ENCODE peak calls at places on chromosomes 2 and 18, in eight cellular contexts. L is H1, Z is HepG2, X is GM23338, J is HCT116, H is K562, O is endothelial cell of umbilical vein, P is GM12878. E is an unnamed sample.

GRCh38 chr18:36544036-36544725 is 246.7 kb downstream of the FHOD3 start:
- DNase-seq in L (no peak), Z (no peak), X (no peak), J (no peak), H (no peak), O (no peak), P (no peak), E (no peak)

GRCh38 chr2:43129254-43129653 is 97.2 kb downstream of the ZFP36L2 start:
- DNase-seq in L (no peak), Z (no peak), X (no peak), J (no peak), H (no peak), O (no peak), P (no peak), E (no peak)

GRCh38 chr2:55761526-55761925 is 67.9 kb upstream of the PNPT1 start:
- DNase-seq in L (no peak), Z (no peak), X (no peak), J (no peak), H (no peak), O (peak), P (no peak), E (no peak)

GRCh38 chr18:70296289-70296688 is 7.4 kb downstream of the SOCS6 start:
- DNase-seq in L (no peak), Z (peak), X (no peak), J (no peak), H (peak), O (peak), P (no peak), E (no peak)

GRCh38 chr2:239519081-239519920 is 118.5 kb upstream of the HDAC4 start:
- DNase-seq in L (no peak), Z (no peak), X (no peak), J (no peak), H (no peak), O (no peak), P (no peak), E (no peak)

GRCh38 chr2:2577366-2577765 is 246.3 kb upstream of the MYT1L start:
- DNase-seq in L (no peak), Z (no peak), X (no peak), J (no peak), H (no peak), O (no peak), P (no peak), E (no peak)

GRCh38 chr2:29068513-29068912 is 5.8 kb downstream of the PCARE start:
- DNase-seq in L (no peak), Z (no peak), X (no peak), J (no peak), H (no peak), O (no peak), P (no peak), E (no peak)

GRCh38 chr2:180130403-180130802 is 123.3 kb upstream of the CWC22 start:
- DNase-seq in L (no peak), Z (no peak), X (no peak), J (no peak), H (no peak), O (no peak), P (no peak), E (no peak)

GRCh38 chr18:36536426-36536825 is 238.9 kb downstream of the FHOD3 start:
- DNase-seq in L (no peak), Z (no peak), X (no peak), J (no peak), H (no peak), O (no peak), P (no peak), E (no peak)

GRCh38 chr2:238914648-238915015 is 66.7 kb downstream of the TWIST2 start:
- DNase-seq in L (no peak), Z (no peak), X (no peak), J (no peak), H (no peak), O (no peak), P (no peak), E (no peak)

GRCh38 chr2:20447437-20448245 is 767 bp downstream of the RHOB start:
- DNase-seq in L (no peak), Z (no peak), X (peak), J (no peak), H (no peak), O (peak), P (no peak), E (no peak)

GRCh38 chr2:58107803-58108710 is 61.5 kb downstream of the VRK2 start:
- DNase-seq in L (no peak), Z (no peak), X (peak), J (peak), H (no peak), O (peak), P (no peak), E (no peak)

GRCh38 chr2:37711831-37712230 is 40.4 kb upstream of the CDC42EP3 start:
- DNase-seq in L (no peak), Z (no peak), X (no peak), J (no peak), H (no peak), O (no peak), P (no peak), E (no peak)

GRCh38 chr2:174335605-174336402 is 1.1 kb downstream of the SP9 start:
- DNase-seq in L (no peak), Z (no peak), X (peak), J (no peak), H (peak), O (peak), P (no peak), E (no peak)

GRCh38 chr2:220166616-220167015 is 539.2 kb downstream of the SLC4A3 start:
- DNase-seq in L (no peak), Z (no peak), X (no peak), J (no peak), H (no peak), O (no peak), P (no peak), E (no peak)

GRCh38 chr18:45727068-45727467 is 3.1 kb downstream of the SLC14A1 start:
- DNase-seq in L (no peak), Z (no peak), X (no peak), J (no peak), H (no peak), O (no peak), P (no peak), E (no peak)

GRCh38 chr2:99974966-99975365 is 167.4 kb downstream of the AFF3 start:
- DNase-seq in L (no peak), Z (no peak), X (no peak), J (no peak), H (no peak), O (no peak), P (no peak), E (no peak)

GRCh38 chr2:102286041-102286440 is 25.3 kb upstream of the IL1RL1 start:
- DNase-seq in L (no peak), Z (no peak), X (no peak), J (no peak), H (no peak), O (no peak), P (no peak), E (no peak)

GRCh38 chr18:61545281-61546245 is 212.3 kb downstream of the CDH20 start:
- DNase-seq in L (no peak), Z (no peak), X (no peak), J (no peak), H (no peak), O (peak), P (no peak), E (no peak)

GRCh38 chr2:122737429-122738077 is 982.1 kb downstream of the TSN start:
- DNase-seq in L (no peak), Z (no peak), X (no peak), J (no peak), H (no peak), O (peak), P (peak), E (no peak)

GRCh38 chr2:201298462-201298861 is 38.1 kb downstream of the CASP8 start:
- DNase-seq in L (no peak), Z (no peak), X (no peak), J (no peak), H (no peak), O (no peak), P (no peak), E (no peak)

DNA sequence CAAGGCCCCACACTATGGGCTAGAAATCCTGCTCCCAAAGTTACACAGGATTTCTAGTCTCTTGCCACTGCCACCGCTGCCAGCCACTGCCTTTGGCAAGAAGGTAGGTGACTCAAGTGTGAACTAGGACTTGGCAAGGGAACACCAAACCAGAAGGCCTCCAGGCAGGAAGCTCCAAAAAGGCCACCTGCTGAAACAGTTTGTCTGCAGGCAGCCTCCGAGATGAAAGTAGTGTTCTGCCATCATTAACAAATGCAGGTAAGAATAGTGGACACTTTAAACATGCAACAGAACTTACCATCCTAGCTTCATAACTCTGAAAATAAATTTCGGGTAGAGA is 3.9 kb downstream of the ANKRD44 start:
- DNase-seq in L (no peak), Z (no peak), X (no peak), J (no peak), H (no peak), O (no peak), P (no peak), E (no peak)
- H3K4me3 ChIP-seq in L (no peak), Z (no peak), X (no peak), J (no peak), H (no peak), O (no peak), P (peak), E (no peak)

GRCh38 chr18:13563390-13563805 is 163.0 kb downstream of the FAM210A start:
- DNase-seq in L (no peak), Z (no peak), X (no peak), J (no peak), H (no peak), O (no peak), P (no peak), E (no peak)

GRCh38 chr18:13558132-13558531 is 168.2 kb downstream of the FAM210A start:
- DNase-seq in L (peak), Z (peak), X (peak), J (peak), H (peak), O (peak), P (no peak), E (no peak)

GRCh38 chr18:13562494-13563029 is 163.8 kb downstream of the FAM210A start:
- DNase-seq in L (no peak), Z (no peak), X (no peak), J (no peak), H (no peak), O (no peak), P (peak), E (no peak)

GRCh38 chr18:13558790-13559189 is 167.6 kb downstream of the FAM210A start:
- DNase-seq in L (no peak), Z (no peak), X (no peak), J (no peak), H (no peak), O (no peak), P (no peak), E (no peak)

DNA sequence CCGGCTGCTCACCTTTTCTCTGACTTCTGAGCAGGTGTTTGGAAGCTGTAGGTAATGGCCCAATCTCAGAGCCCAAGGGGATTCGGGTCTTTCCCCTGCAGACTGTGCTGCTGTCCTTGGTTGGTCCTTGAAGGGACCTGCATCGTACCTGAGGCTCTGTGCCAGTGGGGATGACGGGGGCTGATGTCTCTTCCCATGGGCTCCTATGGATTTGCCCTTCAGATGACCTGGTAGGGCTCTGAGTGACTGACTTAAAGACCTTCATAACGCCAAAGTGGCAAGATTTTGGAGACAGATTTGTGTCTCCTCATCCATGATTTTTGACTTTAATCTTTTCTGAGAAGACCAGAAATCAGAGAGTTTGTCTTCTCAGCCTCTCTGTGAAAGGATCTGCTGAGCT is 166.1 kb downstream of the FAM210A start:
- DNase-seq in L (no peak), Z (no peak), X (no peak), J (no peak), H (no peak), O (no peak), P (no peak), E (no peak)
- TF ChIP-seq EZH2 in L (no peak), Z (no peak), X (no peak), J (no peak), H (no peak), O (no peak), P (no peak), E (no peak)

DNA sequence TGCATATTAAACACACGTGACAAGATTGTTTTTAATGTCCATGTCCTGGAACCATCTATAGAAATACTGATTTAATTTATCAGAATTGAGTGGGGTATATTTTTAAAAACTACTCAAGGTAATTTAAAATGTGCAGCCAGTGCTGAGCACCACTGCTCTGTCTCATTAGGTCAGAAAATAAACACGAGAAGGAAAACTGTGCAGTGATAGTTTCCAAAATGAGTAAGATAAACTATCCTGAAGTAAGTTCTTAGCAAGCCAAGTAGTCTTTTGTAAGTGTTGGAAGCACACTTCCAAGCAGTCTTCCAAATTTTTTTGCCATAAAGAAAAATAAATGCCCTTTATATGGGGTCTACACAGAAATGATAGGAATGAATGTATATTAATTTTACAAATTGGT is 93.8 kb upstream of the DNAJC10 start:
- DNase-seq in L (no peak), Z (no peak), X (no peak), J (no peak), H (no peak), O (no peak), P (no peak), E (no peak)
- TF ChIP-seq POLR2AphosphoS5 in L (no peak), Z (no peak), X (no peak), J (no peak), H (no peak), O (no peak), P (no peak), E (no peak)

DNA sequence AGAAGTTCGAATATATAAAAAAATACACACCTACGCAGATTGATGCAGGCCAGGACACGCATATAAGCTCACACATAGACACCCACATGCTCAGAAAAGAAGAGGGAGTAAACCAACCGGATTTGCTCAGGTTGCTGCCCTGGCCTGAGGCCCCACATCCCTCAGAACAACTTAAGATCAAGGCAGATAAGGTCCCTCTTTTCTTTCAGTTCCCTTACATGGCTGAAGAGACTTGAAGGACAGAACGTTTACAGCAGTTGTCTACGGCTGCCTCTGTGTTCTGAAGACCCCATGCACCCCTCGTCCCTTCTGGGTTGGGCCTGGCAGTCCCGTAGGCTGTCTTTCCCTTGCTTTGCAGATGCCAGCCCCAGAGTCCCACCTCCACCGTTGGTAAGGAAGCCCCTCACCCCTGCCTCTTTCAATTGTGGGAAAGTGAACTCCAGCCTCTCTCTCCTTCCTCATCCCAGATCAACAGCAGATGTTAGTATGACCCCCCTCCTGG is 4.3 kb upstream of the NAGK start:
- DNase-seq in L (no peak), Z (no peak), X (no peak), J (no peak), H (no peak), O (no peak), P (no peak), E (no peak)
- H3K4me3 ChIP-seq in L (no peak), Z (no peak), X (no peak), J (no peak), H (no peak), O (no peak), P (peak), E (no peak)

GRCh38 chr2:189719531-189719930 is 43.1 kb downstream of the OSGEPL1 start:
- DNase-seq in L (no peak), Z (no peak), X (no peak), J (no peak), H (no peak), O (no peak), P (no peak), E (no peak)
- TF ChIP-seq EZH2 in L (no peak), Z (no peak), X (no peak), J (no peak), H (no peak), O (no peak), P (no peak), E (no peak)

GRCh38 chr2:30412392-30413321 is 34.4 kb upstream of the LCLAT1 start:
- DNase-seq in L (no peak), Z (no peak), X (no peak), J (no peak), H (no peak), O (no peak), P (no peak), E (no peak)
- TF ChIP-seq POLR2AphosphoS5 in L (no peak), Z (no peak), X (no peak), J (no peak), H (no peak), O (no peak), P (no peak), E (no peak)

GRCh38 chr2:109597283-109597682 is 16.5 kb downstream of the SEPTIN10 start:
- DNase-seq in L (no peak), Z (no peak), X (no peak), J (no peak), H (no peak), O (no peak), P (peak), E (no peak)

GRCh38 chr2:109607766-109608165 is 6.0 kb downstream of the SEPTIN10 start:
- DNase-seq in L (no peak), Z (no peak), X (no peak), J (no peak), H (no peak), O (peak), P (no peak), E (no peak)

GRCh38 chr2:109604597-109604996 is 9.2 kb downstream of the SEPTIN10 start:
- DNase-seq in L (no peak), Z (no peak), X (no peak), J (peak), H (no peak), O (no peak), P (no peak), E (no peak)

GRCh38 chr2:109601693-109602250 is 12.0 kb downstream of the SEPTIN10 start:
- DNase-seq in L (no peak), Z (no peak), X (no peak), J (no peak), H (no peak), O (peak), P (no peak), E (no peak)

DNA sequence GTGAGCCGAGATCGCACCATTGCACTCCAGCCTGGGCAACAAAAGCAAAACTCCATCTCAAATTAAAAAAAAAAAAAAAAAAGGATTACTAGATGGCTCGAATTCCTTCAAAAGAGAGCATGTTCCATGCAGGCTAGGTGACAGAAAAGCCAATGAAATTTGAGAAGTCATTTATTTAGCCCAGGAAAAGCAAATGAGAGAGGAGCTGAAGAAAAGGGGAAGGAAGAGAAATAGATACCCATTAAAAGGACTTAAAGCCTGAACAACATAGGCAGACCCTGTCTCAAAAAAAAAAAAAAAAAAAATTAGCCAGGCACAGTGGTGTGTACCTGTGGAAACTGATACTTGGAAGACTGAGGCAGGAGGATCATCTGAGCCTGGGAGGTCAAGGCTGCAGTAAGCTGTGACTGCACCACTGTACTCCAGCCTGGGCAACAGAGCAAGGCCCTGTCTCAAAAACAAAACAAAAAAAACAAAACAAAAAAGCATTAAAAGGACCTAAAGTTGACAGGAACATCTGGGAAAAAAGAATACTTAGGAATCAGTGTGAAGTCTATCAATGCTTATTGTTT is 11.1 kb downstream of the SEPTIN10 start:
- DNase-seq in L (no peak), Z (no peak), X (no peak), J (no peak), H (no peak), O (no peak), P (no peak), E (no peak)
- H3K4me3 ChIP-seq in L (no peak), Z (no peak), X (no peak), J (no peak), H (no peak), O (no peak), P (no peak), E (no peak)

GRCh38 chr2:240831594-240832204 is 11.7 kb upstream of the KIF1A start:
- DNase-seq in L (no peak), Z (no peak), X (peak), J (no peak), H (no peak), O (no peak), P (no peak), E (no peak)
- TF ChIP-seq EZH2 in L (no peak), Z (peak), X (no peak), J (no peak), H (no peak), O (no peak), P (no peak), E (no peak)

GRCh38 chr2:178111743-178112142 is 494 bp upstream of the RBM45 start:
- DNase-seq in L (no peak), Z (no peak), X (no peak), J (no peak), H (no peak), O (no peak), P (no peak), E (no peak)

GRCh38 chr2:178110681-178111080 is 1.6 kb upstream of the RBM45 start:
- DNase-seq in L (no peak), Z (no peak), X (no peak), J (no peak), H (no peak), O (no peak), P (no peak), E (peak)

GRCh38 chr2:178114462-178114861 is 2.2 kb downstream of the RBM45 start:
- DNase-seq in L (no peak), Z (no peak), X (no peak), J (no peak), H (no peak), O (no peak), P (no peak), E (no peak)

GRCh38 chr2:178109813-178110212 is 2.4 kb upstream of the RBM45 start:
- DNase-seq in L (no peak), Z (peak), X (peak), J (peak), H (peak), O (peak), P (no peak), E (peak)

GRCh38 chr2:178112202-178113152 is at the start of gene RBM45:
- DNase-seq in L (peak), Z (peak), X (peak), J (peak), H (peak), O (peak), P (peak), E (peak)
- TF ChIP-seq POLR2AphosphoS5 in L (peak), Z (peak), X (peak), J (peak), H (peak), O (peak), P (peak), E (peak)

DNA sequence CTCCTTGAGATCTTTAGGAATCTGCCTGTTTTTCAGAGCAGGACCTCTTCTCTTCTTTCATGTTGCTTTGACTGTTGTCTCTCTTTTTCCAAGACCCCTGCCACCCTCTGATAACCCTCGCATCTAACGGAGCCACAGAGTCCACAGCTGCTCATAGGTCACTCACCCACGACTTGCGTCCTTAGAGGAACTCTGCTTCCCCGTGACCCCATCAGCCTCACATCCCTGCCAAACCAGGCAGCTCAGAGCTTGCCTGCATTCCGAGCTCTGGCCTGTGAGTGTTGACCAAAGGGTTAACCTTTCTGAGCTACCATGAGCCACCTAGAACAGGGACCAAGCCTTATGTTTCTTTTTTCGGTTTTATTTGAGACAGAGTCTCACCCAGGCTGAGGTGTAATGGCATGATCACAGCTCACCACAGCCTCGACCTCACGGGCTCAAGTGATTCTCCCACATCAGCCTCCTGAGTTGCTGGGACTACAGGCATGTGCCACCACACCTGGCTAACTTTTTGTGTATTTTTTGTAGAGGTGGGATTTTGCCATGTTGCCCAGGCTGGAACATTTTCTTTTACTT is 36.4 kb downstream of the CABLES1 start:
- DNase-seq in L (no peak), Z (no peak), X (no peak), J (no peak), H (no peak), O (no peak), P (no peak), E (no peak)
- H3K4me3 ChIP-seq in L (no peak), Z (no peak), X (no peak), J (no peak), H (no peak), O (no peak), P (no peak), E (no peak)